ENCODE peak calls at places on chromosomes 7 and 10, in four cellular contexts. One of them, this sample, is unnamed.

GRCh38 chr10:59993931-59994330 is 87.6 kb upstream of the CCDC6 start:
- DNase-seq in stimulated activated naive CD8-positive, alpha-beta T cell treated with anti-CD3 and anti-CD28 coated beads, Interleukin-15, Interleukin-2, amounts not matched to agents 100 U/mL and 50 U/mL, for 24 hours: no peak
- DNase-seq in NCI-H345: no peak
- DNase-seq in aorta: no peak
- DNase-seq in this sample: no peak

GRCh38 chr7:132183822-132184380 is 392.4 kb downstream of the PLXNA4 start:
- DNase-seq in aorta: no peak
- DNase-seq in stimulated activated naive CD8-positive, alpha-beta T cell treated with anti-CD3 and anti-CD28 coated beads, Interleukin-15, Interleukin-2, amounts not matched to agents 100 U/mL and 50 U/mL, for 24 hours: no peak
- DNase-seq in NCI-H345: peak; percentile 60
- DNase-seq in this sample: no peak

GRCh38 chr10:6019010-6019782 is 41.9 kb upstream of the IL15RA start:
- DNase-seq in stimulated activated naive CD8-positive, alpha-beta T cell treated with anti-CD3 and anti-CD28 coated beads, Interleukin-15, Interleukin-2, amounts not matched to agents 100 U/mL and 50 U/mL, for 24 hours: no peak
- DNase-seq in NCI-H345: no peak
- DNase-seq in aorta: no peak
- DNase-seq in this sample: no peak

GRCh38 chr10:60123172-60123571 is 216.8 kb upstream of the CCDC6 start:
- DNase-seq in aorta: no peak
- DNase-seq in NCI-H345: no peak
- DNase-seq in stimulated activated naive CD8-positive, alpha-beta T cell treated with anti-CD3 and anti-CD28 coated beads, Interleukin-15, Interleukin-2, amounts not matched to agents 100 U/mL and 50 U/mL, for 24 hours: no peak
- DNase-seq in this sample: no peak

GRCh38 chr10:92574545-92575377 is 868 bp upstream of the IDE start:
- DNase-seq in NCI-H345: no peak
- DNase-seq in stimulated activated naive CD8-positive, alpha-beta T cell treated with anti-CD3 and anti-CD28 coated beads, Interleukin-15, Interleukin-2, amounts not matched to agents 100 U/mL and 50 U/mL, for 24 hours: no peak
- DNase-seq in aorta: no peak
- DNase-seq in this sample: peak; percentile 52

GRCh38 chr7:18700147-18700546 is 204.6 kb downstream of the HDAC9 start:
- DNase-seq in aorta: no peak
- DNase-seq in stimulated activated naive CD8-positive, alpha-beta T cell treated with anti-CD3 and anti-CD28 coated beads, Interleukin-15, Interleukin-2, amounts not matched to agents 100 U/mL and 50 U/mL, for 24 hours: no peak
- DNase-seq in NCI-H345: no peak
- DNase-seq in this sample: peak; percentile 12

GRCh38 chr7:17062433-17063383 is 180.9 kb upstream of the AGR3 start:
- DNase-seq in NCI-H345: no peak
- DNase-seq in aorta: no peak
- DNase-seq in stimulated activated naive CD8-positive, alpha-beta T cell treated with anti-CD3 and anti-CD28 coated beads, Interleukin-15, Interleukin-2, amounts not matched to agents 100 U/mL and 50 U/mL, for 24 hours: no peak
- DNase-seq in this sample: no peak

GRCh38 chr10:52442576-52442975 is 128.5 kb downstream of the DKK1 start:
- DNase-seq in aorta: no peak
- DNase-seq in NCI-H345: no peak
- DNase-seq in stimulated activated naive CD8-positive, alpha-beta T cell treated with anti-CD3 and anti-CD28 coated beads, Interleukin-15, Interleukin-2, amounts not matched to agents 100 U/mL and 50 U/mL, for 24 hours: no peak
- DNase-seq in this sample: no peak

GRCh38 chr10:48330269-48330668 is 23.8 kb downstream of the MAPK8 start:
- DNase-seq in aorta: no peak
- DNase-seq in NCI-H345: no peak
- DNase-seq in stimulated activated naive CD8-positive, alpha-beta T cell treated with anti-CD3 and anti-CD28 coated beads, Interleukin-15, Interleukin-2, amounts not matched to agents 100 U/mL and 50 U/mL, for 24 hours: no peak
- DNase-seq in this sample: no peak

GRCh38 chr7:135160858-135161653 is 9.5 kb downstream of the CYREN start:
- DNase-seq in aorta: no peak
- DNase-seq in NCI-H345: no peak
- DNase-seq in stimulated activated naive CD8-positive, alpha-beta T cell treated with anti-CD3 and anti-CD28 coated beads, Interleukin-15, Interleukin-2, amounts not matched to agents 100 U/mL and 50 U/mL, for 24 hours: no peak
- DNase-seq in this sample: no peak

GRCh38 chr10:30359373-30360206 is 10.5 kb upstream of the MTPAP start:
- DNase-seq in aorta: peak; percentile 63
- DNase-seq in NCI-H345: peak; percentile 25
- DNase-seq in stimulated activated naive CD8-positive, alpha-beta T cell treated with anti-CD3 and anti-CD28 coated beads, Interleukin-15, Interleukin-2, amounts not matched to agents 100 U/mL and 50 U/mL, for 24 hours: peak; percentile 77
- DNase-seq in this sample: peak; percentile 60

GRCh38 chr10:99784731-99785441 is 2.4 kb downstream of the ABCC2 start:
- DNase-seq in stimulated activated naive CD8-positive, alpha-beta T cell treated with anti-CD3 and anti-CD28 coated beads, Interleukin-15, Interleukin-2, amounts not matched to agents 100 U/mL and 50 U/mL, for 24 hours: no peak
- DNase-seq in NCI-H345: no peak
- DNase-seq in aorta: no peak
- DNase-seq in this sample: no peak

GRCh38 chr7:28405662-28406061 is 6.7 kb upstream of the CREB5 start:
- DNase-seq in NCI-H345: no peak
- DNase-seq in aorta: peak; percentile 74
- DNase-seq in stimulated activated naive CD8-positive, alpha-beta T cell treated with anti-CD3 and anti-CD28 coated beads, Interleukin-15, Interleukin-2, amounts not matched to agents 100 U/mL and 50 U/mL, for 24 hours: peak; percentile 34
- DNase-seq in this sample: peak; percentile 27

GRCh38 chr7:142556745-142557144 is 192.5 kb upstream of the PRSS1 start:
- DNase-seq in NCI-H345: no peak
- DNase-seq in stimulated activated naive CD8-positive, alpha-beta T cell treated with anti-CD3 and anti-CD28 coated beads, Interleukin-15, Interleukin-2, amounts not matched to agents 100 U/mL and 50 U/mL, for 24 hours: no peak
- DNase-seq in aorta: peak; percentile 81
- DNase-seq in this sample: no peak

GRCh38 chr10:104170610-104171269 is 48.8 kb downstream of the SFR1 start:
- DNase-seq in stimulated activated naive CD8-positive, alpha-beta T cell treated with anti-CD3 and anti-CD28 coated beads, Interleukin-15, Interleukin-2, amounts not matched to agents 100 U/mL and 50 U/mL, for 24 hours: no peak
- DNase-seq in aorta: no peak
- DNase-seq in NCI-H345: no peak
- DNase-seq in this sample: no peak

GRCh38 chr7:30926323-30926722 is 14.7 kb downstream of the AQP1 start:
- DNase-seq in NCI-H345: no peak
- DNase-seq in aorta: no peak
- DNase-seq in stimulated activated naive CD8-positive, alpha-beta T cell treated with anti-CD3 and anti-CD28 coated beads, Interleukin-15, Interleukin-2, amounts not matched to agents 100 U/mL and 50 U/mL, for 24 hours: no peak
- DNase-seq in this sample: no peak

GRCh38 chr10:129773359-129773990 is 190.6 kb downstream of the EBF3 start:
- DNase-seq in stimulated activated naive CD8-positive, alpha-beta T cell treated with anti-CD3 and anti-CD28 coated beads, Interleukin-15, Interleukin-2, amounts not matched to agents 100 U/mL and 50 U/mL, for 24 hours: no peak
- DNase-seq in aorta: no peak
- DNase-seq in NCI-H345: no peak
- DNase-seq in this sample: no peak

GRCh38 chr10:75015440-75015839 is 96.0 kb upstream of the SAMD8 start:
- DNase-seq in stimulated activated naive CD8-positive, alpha-beta T cell treated with anti-CD3 and anti-CD28 coated beads, Interleukin-15, Interleukin-2, amounts not matched to agents 100 U/mL and 50 U/mL, for 24 hours: no peak
- DNase-seq in aorta: no peak
- DNase-seq in NCI-H345: no peak
- DNase-seq in this sample: no peak

GRCh38 chr10:14556285-14556956 is 218.3 kb downstream of the FAM107B start:
- DNase-seq in stimulated activated naive CD8-positive, alpha-beta T cell treated with anti-CD3 and anti-CD28 coated beads, Interleukin-15, Interleukin-2, amounts not matched to agents 100 U/mL and 50 U/mL, for 24 hours: no peak
- DNase-seq in NCI-H345: no peak
- DNase-seq in aorta: no peak
- DNase-seq in this sample: peak; percentile 6

GRCh38 chr10:106980711-106981460 is 183.6 kb downstream of the SORCS1 start:
- DNase-seq in stimulated activated naive CD8-positive, alpha-beta T cell treated with anti-CD3 and anti-CD28 coated beads, Interleukin-15, Interleukin-2, amounts not matched to agents 100 U/mL and 50 U/mL, for 24 hours: no peak
- DNase-seq in NCI-H345: no peak
- DNase-seq in aorta: no peak
- DNase-seq in this sample: peak; percentile 2

GRCh38 chr7:70881470-70881869 is 250.5 kb upstream of the GALNT17 start:
- DNase-seq in aorta: no peak
- DNase-seq in NCI-H345: no peak
- DNase-seq in stimulated activated naive CD8-positive, alpha-beta T cell treated with anti-CD3 and anti-CD28 coated beads, Interleukin-15, Interleukin-2, amounts not matched to agents 100 U/mL and 50 U/mL, for 24 hours: no peak
- DNase-seq in this sample: no peak

GRCh38 chr7:148434181-148434769 is 156.3 kb upstream of the C7orf33 start:
- DNase-seq in NCI-H345: no peak
- DNase-seq in aorta: no peak
- DNase-seq in stimulated activated naive CD8-positive, alpha-beta T cell treated with anti-CD3 and anti-CD28 coated beads, Interleukin-15, Interleukin-2, amounts not matched to agents 100 U/mL and 50 U/mL, for 24 hours: no peak
- DNase-seq in this sample: peak; percentile 67

GRCh38 chr10:101046332-101047238 is 15.2 kb upstream of the KAZALD1 start:
- DNase-seq in NCI-H345: no peak
- DNase-seq in aorta: no peak
- DNase-seq in stimulated activated naive CD8-positive, alpha-beta T cell treated with anti-CD3 and anti-CD28 coated beads, Interleukin-15, Interleukin-2, amounts not matched to agents 100 U/mL and 50 U/mL, for 24 hours: no peak
- DNase-seq in this sample: no peak

GRCh38 chr7:143263266-143264195 is at the start of gene GSTK1:
- DNase-seq in aorta: peak; percentile 91
- DNase-seq in NCI-H345: peak; percentile 55
- DNase-seq in stimulated activated naive CD8-positive, alpha-beta T cell treated with anti-CD3 and anti-CD28 coated beads, Interleukin-15, Interleukin-2, amounts not matched to agents 100 U/mL and 50 U/mL, for 24 hours: peak; percentile 88
- DNase-seq in this sample: peak; percentile 91

GRCh38 chr7:8827329-8827728 is 393.9 kb downstream of the NXPH1 start:
- DNase-seq in NCI-H345: no peak
- DNase-seq in aorta: no peak
- DNase-seq in stimulated activated naive CD8-positive, alpha-beta T cell treated with anti-CD3 and anti-CD28 coated beads, Interleukin-15, Interleukin-2, amounts not matched to agents 100 U/mL and 50 U/mL, for 24 hours: no peak
- DNase-seq in this sample: no peak

GRCh38 chr10:125868372-125868975 is 12.6 kb downstream of the DHX32 start:
- DNase-seq in stimulated activated naive CD8-positive, alpha-beta T cell treated with anti-CD3 and anti-CD28 coated beads, Interleukin-15, Interleukin-2, amounts not matched to agents 100 U/mL and 50 U/mL, for 24 hours: peak; percentile 10
- DNase-seq in NCI-H345: peak; percentile 7
- DNase-seq in aorta: no peak
- DNase-seq in this sample: peak; percentile 35

GRCh38 chr7:48139461-48139860 is 31.8 kb upstream of the ABCA13 start:
- DNase-seq in stimulated activated naive CD8-positive, alpha-beta T cell treated with anti-CD3 and anti-CD28 coated beads, Interleukin-15, Interleukin-2, amounts not matched to agents 100 U/mL and 50 U/mL, for 24 hours: no peak
- DNase-seq in NCI-H345: no peak
- DNase-seq in aorta: no peak
- DNase-seq in this sample: peak; percentile 6

GRCh38 chr10:46234431-46235060 is 52.3 kb upstream of the ANTXRL start:
- DNase-seq in NCI-H345: no peak
- DNase-seq in stimulated activated naive CD8-positive, alpha-beta T cell treated with anti-CD3 and anti-CD28 coated beads, Interleukin-15, Interleukin-2, amounts not matched to agents 100 U/mL and 50 U/mL, for 24 hours: no peak
- DNase-seq in aorta: peak; percentile 6
- DNase-seq in this sample: no peak

GRCh38 chr7:71186535-71186934 is 54.6 kb downstream of the GALNT17 start:
- DNase-seq in NCI-H345: no peak
- DNase-seq in aorta: no peak
- DNase-seq in stimulated activated naive CD8-positive, alpha-beta T cell treated with anti-CD3 and anti-CD28 coated beads, Interleukin-15, Interleukin-2, amounts not matched to agents 100 U/mL and 50 U/mL, for 24 hours: no peak
- DNase-seq in this sample: no peak

GRCh38 chr7:158449266-158449665 is 138.4 kb downstream of the PTPRN2 start:
- DNase-seq in stimulated activated naive CD8-positive, alpha-beta T cell treated with anti-CD3 and anti-CD28 coated beads, Interleukin-15, Interleukin-2, amounts not matched to agents 100 U/mL and 50 U/mL, for 24 hours: no peak
- DNase-seq in aorta: no peak
- DNase-seq in NCI-H345: no peak
- DNase-seq in this sample: no peak

GRCh38 chr10:8138471-8138870 is 84.0 kb downstream of the GATA3 start:
- DNase-seq in aorta: no peak
- DNase-seq in stimulated activated naive CD8-positive, alpha-beta T cell treated with anti-CD3 and anti-CD28 coated beads, Interleukin-15, Interleukin-2, amounts not matched to agents 100 U/mL and 50 U/mL, for 24 hours: no peak
- DNase-seq in NCI-H345: no peak
- DNase-seq in this sample: no peak

GRCh38 chr10:63819753-63820347 is 298.6 kb downstream of the REEP3 start:
- DNase-seq in stimulated activated naive CD8-positive, alpha-beta T cell treated with anti-CD3 and anti-CD28 coated beads, Interleukin-15, Interleukin-2, amounts not matched to agents 100 U/mL and 50 U/mL, for 24 hours: peak; percentile 48
- DNase-seq in aorta: peak; percentile 84
- DNase-seq in NCI-H345: peak; percentile 1
- DNase-seq in this sample: peak; percentile 58

This sample was measured in NCI-H69.